ENCODE peak calls at places on chromosomes 11 and 22, in five cellular contexts. M, C, J, A and U are unnamed samples.

GRCh38 chr11:12160680-12161079 is 50.3 kb downstream of the MICAL2 start:
- DNase-seq in M (no peak), J (no peak), C (no peak), A (no peak), U (no peak)

GRCh38 chr22:36331912-36332622 is 55.7 kb downstream of the MYH9 start:
- DNase-seq in A (no peak), J (no peak), C (no peak), M (peak), U (no peak)

GRCh38 chr11:57711414-57712255 is at the start of gene MED19:
- DNase-seq in A (peak), J (peak), M (peak), C (peak), U (peak)

GRCh38 chr11:59172345-59173079 is 580 bp downstream of the DTX4 start:
- DNase-seq in M (peak), C (no peak), A (peak), J (no peak), U (peak)

GRCh38 chr22:28989035-28989464 is 72.6 kb downstream of the C22orf31 start:
- DNase-seq in C (no peak), J (peak), M (peak), A (no peak), U (no peak)

GRCh38 chr11:68213135-68213515 is at the start of gene KMT5B:
- DNase-seq in C (no peak), A (no peak), M (peak), J (no peak), U (peak)

GRCh38 chr11:20158597-20159257 is 1.5 kb downstream of the DBX1 start:
- DNase-seq in J (peak), C (no peak), A (no peak), M (peak), U (no peak)

GRCh38 chr22:39277135-39277607 is 32.4 kb upstream of the PDGFB start:
- DNase-seq in J (peak), C (no peak), A (no peak), M (no peak), U (no peak)

GRCh38 chr22:37345863-37346514 is 63.7 kb downstream of the CYTH4 start:
- DNase-seq in M (peak), A (no peak), C (no peak), J (peak), U (no peak)

GRCh38 chr11:128739589-128739988 is 45.7 kb downstream of the FLI1 start:
- DNase-seq in M (no peak), A (no peak), J (no peak), C (no peak), U (no peak)

GRCh38 chr22:25602924-25603323 is 38.4 kb downstream of the GRK3 start:
- DNase-seq in J (no peak), A (no peak), M (no peak), C (no peak), U (no peak)